ENCODE peak calls at places on chromosomes 12 and 14, in seven cellular contexts. E is stomach, K is MV-4-11, F is coronary artery, M is M059J, G is astrocyte, J is frontal cortex. T is an unnamed sample.

GRCh38 chr12:131929530-131930456 is 717 bp downstream of the PUS1 start:
- DNase-seq in E (no peak), K (no peak), F (no peak), M (no peak), G (no peak), J (peak), T (peak)

GRCh38 chr14:74978416-74978947 is 23.1 kb upstream of the PGF start:
- DNase-seq in E (no peak), K (no peak), F (no peak), M (peak), G (no peak), J (no peak), T (no peak)

GRCh38 chr12:49974677-49975369 is 2.1 kb downstream of the AQP6 start:
- DNase-seq in E (no peak), K (no peak), F (no peak), M (no peak), G (no peak), J (peak), T (no peak)

GRCh38 chr14:33765251-33765650 is 185.6 kb downstream of the EGLN3 start:
- DNase-seq in E (no peak), K (no peak), F (no peak), M (peak), G (peak), J (no peak), T (no peak)

GRCh38 chr14:24334431-24335271 is at the start of gene ADCY4:
- DNase-seq in E (no peak), K (no peak), F (no peak), M (no peak), G (no peak), J (peak), T (no peak)

GRCh38 chr12:23399402-23399933 is 550.0 kb downstream of the SOX5 start:
- DNase-seq in E (no peak), K (no peak), F (no peak), M (no peak), G (no peak), J (no peak), T (no peak)

GRCh38 chr14:52043690-52044089 is 25.2 kb downstream of the NID2 start:
- DNase-seq in E (peak), K (no peak), F (no peak), M (peak), G (no peak), J (no peak), T (peak)

GRCh38 chr14:50501642-50502041 is 30.7 kb downstream of the MAP4K5 start:
- DNase-seq in E (no peak), K (no peak), F (no peak), M (peak), G (peak), J (no peak), T (no peak)

GRCh38 chr12:81207173-81207572 is 129.3 kb downstream of the ACSS3 start:
- DNase-seq in E (no peak), K (no peak), F (no peak), M (no peak), G (no peak), J (no peak), T (no peak)

GRCh38 chr12:124527861-124528561 is 39.4 kb downstream of the NCOR2 start:
- DNase-seq in E (no peak), K (no peak), F (no peak), M (peak), G (no peak), J (no peak), T (no peak)

GRCh38 chr14:53470351-53471043 is 317.4 kb upstream of the DDHD1 start:
- DNase-seq in E (no peak), K (no peak), F (no peak), M (peak), G (peak), J (no peak), T (no peak)

T was measured in Calu3.